ENCODE peak calls at places on chromosomes 13 and 19, in seven cellular contexts. One of them, this sample, is unnamed.

GRCh38 chr13:98188544-98189166 is 11.6 kb upstream of the RNF113B start:
- DNase-seq in GM12878: no peak
- DNase-seq in GM23248: no peak
- DNase-seq in MM.1S: no peak
- DNase-seq in mammary epithelial cell: no peak
- DNase-seq in fibroblast of lung: no peak
- DNase-seq in neural progenitor cell: no peak
- DNase-seq in this sample: no peak

GRCh38 chr13:110250258-110250891 is 56.6 kb downstream of the COL4A1 start:
- DNase-seq in GM23248: peak
- DNase-seq in MM.1S: no peak
- DNase-seq in GM12878: no peak
- DNase-seq in fibroblast of lung: peak
- DNase-seq in mammary epithelial cell: peak
- DNase-seq in neural progenitor cell: no peak
- DNase-seq in this sample: no peak

GRCh38 chr13:104314926-104315535 is 1248.8 kb upstream of the SLC10A2 start:
- DNase-seq in neural progenitor cell: no peak
- DNase-seq in fibroblast of lung: peak
- DNase-seq in GM23248: no peak
- DNase-seq in GM12878: no peak
- DNase-seq in mammary epithelial cell: peak
- DNase-seq in MM.1S: no peak
- DNase-seq in this sample: no peak

GRCh38 chr13:28494861-28495585 is at the start of gene FLT1:
- DNase-seq in neural progenitor cell: peak
- DNase-seq in mammary epithelial cell: peak
- DNase-seq in MM.1S: no peak
- DNase-seq in GM12878: no peak
- DNase-seq in GM23248: peak
- DNase-seq in fibroblast of lung: peak
- DNase-seq in this sample: no peak

GRCh38 chr13:106499905-106500304 is 35.6 kb downstream of the EFNB2 start:
- DNase-seq in fibroblast of lung: peak
- DNase-seq in neural progenitor cell: no peak
- DNase-seq in GM12878: peak
- DNase-seq in mammary epithelial cell: no peak
- DNase-seq in MM.1S: peak
- DNase-seq in GM23248: no peak
- DNase-seq in this sample: no peak

GRCh38 chr13:79775830-79776229 is 294.9 kb downstream of the NDFIP2 start:
- DNase-seq in mammary epithelial cell: peak
- DNase-seq in MM.1S: peak
- DNase-seq in neural progenitor cell: peak
- DNase-seq in fibroblast of lung: peak
- DNase-seq in GM23248: peak
- DNase-seq in GM12878: no peak
- DNase-seq in this sample: peak

GRCh38 chr13:113991191-113991669 is 17.4 kb upstream of the C13orf46 start:
- DNase-seq in fibroblast of lung: no peak
- DNase-seq in GM23248: no peak
- DNase-seq in neural progenitor cell: no peak
- DNase-seq in GM12878: no peak
- DNase-seq in mammary epithelial cell: no peak
- DNase-seq in MM.1S: no peak
- DNase-seq in this sample: no peak

GRCh38 chr19:47495478-47496372 is 11.7 kb upstream of the KPTN start:
- DNase-seq in fibroblast of lung: no peak
- DNase-seq in neural progenitor cell: no peak
- DNase-seq in mammary epithelial cell: no peak
- DNase-seq in GM23248: no peak
- DNase-seq in GM12878: no peak
- DNase-seq in MM.1S: no peak
- DNase-seq in this sample: no peak

GRCh38 chr19:9885077-9885552 is 50.0 kb downstream of the PIN1 start:
- DNase-seq in GM12878: no peak
- DNase-seq in GM23248: peak
- DNase-seq in MM.1S: no peak
- DNase-seq in mammary epithelial cell: no peak
- DNase-seq in neural progenitor cell: no peak
- DNase-seq in fibroblast of lung: peak
- DNase-seq in this sample: no peak

GRCh38 chr13:28401303-28402056 is 93.4 kb downstream of the FLT1 start:
- DNase-seq in neural progenitor cell: no peak
- DNase-seq in GM12878: peak
- DNase-seq in fibroblast of lung: peak
- DNase-seq in mammary epithelial cell: peak
- DNase-seq in GM23248: peak
- DNase-seq in MM.1S: no peak
- DNase-seq in this sample: no peak

GRCh38 chr13:42396901-42397670 is 125.1 kb downstream of the AKAP11 start:
- DNase-seq in fibroblast of lung: peak
- DNase-seq in mammary epithelial cell: peak
- DNase-seq in GM12878: no peak
- DNase-seq in neural progenitor cell: no peak
- DNase-seq in GM23248: peak
- DNase-seq in MM.1S: no peak
- DNase-seq in this sample: no peak

GRCh38 chr13:64274481-64275217 is 2859.0 kb upstream of the PCDH20 start:
- DNase-seq in GM23248: no peak
- DNase-seq in mammary epithelial cell: no peak
- DNase-seq in GM12878: no peak
- DNase-seq in fibroblast of lung: peak
- DNase-seq in neural progenitor cell: no peak
- DNase-seq in MM.1S: no peak
- DNase-seq in this sample: no peak

GRCh38 chr19:37930416-37930815 is 23.4 kb downstream of the SIPA1L3 start:
- DNase-seq in fibroblast of lung: peak
- DNase-seq in MM.1S: no peak
- DNase-seq in neural progenitor cell: no peak
- DNase-seq in GM23248: peak
- DNase-seq in mammary epithelial cell: no peak
- DNase-seq in GM12878: no peak
- DNase-seq in this sample: no peak

GRCh38 chr13:98144501-98145350 is 1.8 kb downstream of the FARP1 start:
- DNase-seq in GM12878: no peak
- DNase-seq in fibroblast of lung: peak
- DNase-seq in MM.1S: no peak
- DNase-seq in GM23248: peak
- DNase-seq in mammary epithelial cell: peak
- DNase-seq in neural progenitor cell: peak
- DNase-seq in this sample: no peak

GRCh38 chr19:29626386-29626785 is 20.3 kb downstream of the POP4 start:
- DNase-seq in neural progenitor cell: no peak
- DNase-seq in mammary epithelial cell: no peak
- DNase-seq in MM.1S: no peak
- DNase-seq in GM23248: no peak
- DNase-seq in GM12878: no peak
- DNase-seq in fibroblast of lung: no peak
- DNase-seq in this sample: no peak

GRCh38 chr13:27024062-27024461 is 147.5 kb downstream of the USP12 start:
- DNase-seq in MM.1S: no peak
- DNase-seq in fibroblast of lung: no peak
- DNase-seq in mammary epithelial cell: no peak
- DNase-seq in GM12878: no peak
- DNase-seq in neural progenitor cell: no peak
- DNase-seq in GM23248: no peak
- DNase-seq in this sample: no peak

GRCh38 chr19:47375694-47376588 is 26.8 kb downstream of the DHX34 start:
- DNase-seq in MM.1S: no peak
- DNase-seq in GM23248: no peak
- DNase-seq in fibroblast of lung: no peak
- DNase-seq in neural progenitor cell: no peak
- DNase-seq in GM12878: no peak
- DNase-seq in mammary epithelial cell: no peak
- DNase-seq in this sample: no peak

GRCh38 chr13:113663934-113664333 is 3.1 kb upstream of the GRK1 start:
- DNase-seq in MM.1S: no peak
- DNase-seq in GM12878: no peak
- DNase-seq in fibroblast of lung: no peak
- DNase-seq in neural progenitor cell: no peak
- DNase-seq in GM23248: no peak
- DNase-seq in mammary epithelial cell: no peak
- DNase-seq in this sample: no peak

GRCh38 chr19:42280761-42281174 is 11.7 kb downstream of the CIC start:
- DNase-seq in GM23248: peak
- DNase-seq in neural progenitor cell: peak
- DNase-seq in MM.1S: no peak
- DNase-seq in GM12878: no peak
- DNase-seq in mammary epithelial cell: no peak
- DNase-seq in fibroblast of lung: peak
- DNase-seq in this sample: no peak

DNA sequence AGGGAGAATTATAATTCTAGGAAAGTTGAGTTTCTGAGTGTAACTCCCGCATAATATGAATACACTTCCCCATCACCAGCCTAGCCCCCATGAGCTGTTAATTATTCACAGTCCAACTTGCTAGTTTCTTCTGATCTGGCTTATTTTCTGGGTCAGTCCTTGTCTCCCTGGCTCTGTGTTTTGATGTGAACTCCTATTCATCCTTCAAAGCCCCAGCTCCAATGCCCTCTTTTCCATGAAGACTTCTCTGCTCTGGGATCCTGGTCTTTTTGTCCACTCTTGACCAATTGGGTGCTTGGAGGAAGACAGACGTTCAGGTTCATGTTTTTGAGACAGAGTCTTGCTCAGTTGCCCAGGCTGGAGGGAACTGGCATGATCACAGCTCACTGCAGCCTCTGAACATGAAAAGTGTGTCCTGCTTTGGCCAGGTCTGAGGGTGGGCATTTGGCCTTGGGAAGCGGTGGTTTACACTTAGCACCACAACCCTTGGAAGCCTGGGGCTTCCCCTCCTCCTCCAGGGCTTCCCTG is 603 bp downstream of the LRG1 start:
- DNase-seq in GM12878: no peak
- DNase-seq in GM23248: no peak
- DNase-seq in fibroblast of lung: no peak
- DNase-seq in MM.1S: no peak
- DNase-seq in neural progenitor cell: no peak
- DNase-seq in mammary epithelial cell: no peak
- DNase-seq in this sample: no peak
- H3K9ac ChIP-seq in GM12878: no peak
- H3K9ac ChIP-seq in GM23248: no peak
- H3K9ac ChIP-seq in fibroblast of lung: no peak
- H3K9ac ChIP-seq in MM.1S: no peak
- H3K9ac ChIP-seq in neural progenitor cell: no peak
- H3K9ac ChIP-seq in mammary epithelial cell: no peak
- H3K9ac ChIP-seq in this sample: no peak

DNA sequence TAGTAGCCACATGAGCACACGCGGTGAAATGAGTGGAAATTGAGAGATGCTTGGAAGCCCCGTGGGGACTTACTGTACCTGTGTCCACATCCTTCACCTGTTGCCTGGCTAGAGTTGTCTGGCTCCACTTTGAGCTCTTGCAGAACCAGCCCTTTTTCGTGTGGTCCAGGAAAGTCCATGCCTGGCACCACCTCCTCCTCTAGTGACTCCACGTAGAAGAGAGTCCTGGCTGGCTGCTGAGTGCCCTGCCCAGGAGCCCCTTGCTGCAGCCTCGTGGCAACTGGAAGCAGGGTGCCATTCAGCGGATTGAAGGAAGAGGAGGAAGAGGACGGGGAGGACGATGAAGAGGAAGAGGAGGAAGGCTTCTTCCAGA is 515 bp upstream of the ATXN8OS start:
- DNase-seq in MM.1S: no peak
- DNase-seq in fibroblast of lung: no peak
- DNase-seq in GM23248: no peak
- DNase-seq in GM12878: no peak
- DNase-seq in mammary epithelial cell: no peak
- DNase-seq in neural progenitor cell: peak
- DNase-seq in this sample: no peak
- TF ChIP-seq EZH2 in MM.1S: no peak
- TF ChIP-seq EZH2 in fibroblast of lung: no peak
- TF ChIP-seq EZH2 in GM23248: no peak
- TF ChIP-seq EZH2 in GM12878: no peak
- TF ChIP-seq EZH2 in mammary epithelial cell: no peak
- TF ChIP-seq EZH2 in neural progenitor cell: no peak
- TF ChIP-seq EZH2 in this sample: no peak

GRCh38 chr13:76225815-76226489 is 589.8 kb downstream of the LMO7 start:
- DNase-seq in neural progenitor cell: peak
- DNase-seq in GM12878: no peak
- DNase-seq in MM.1S: no peak
- DNase-seq in fibroblast of lung: peak
- DNase-seq in GM23248: no peak
- DNase-seq in mammary epithelial cell: no peak
- DNase-seq in this sample: no peak

GRCh38 chr13:76223999-76224398 is 587.9 kb downstream of the LMO7 start:
- DNase-seq in GM23248: no peak
- DNase-seq in fibroblast of lung: no peak
- DNase-seq in MM.1S: no peak
- DNase-seq in neural progenitor cell: no peak
- DNase-seq in mammary epithelial cell: no peak
- DNase-seq in GM12878: no peak
- DNase-seq in this sample: no peak

GRCh38 chr13:76229281-76229680 is 593.2 kb downstream of the LMO7 start:
- DNase-seq in GM23248: no peak
- DNase-seq in MM.1S: no peak
- DNase-seq in mammary epithelial cell: no peak
- DNase-seq in neural progenitor cell: no peak
- DNase-seq in fibroblast of lung: no peak
- DNase-seq in GM12878: no peak
- DNase-seq in this sample: no peak

GRCh38 chr13:76223565-76223964 is 587.4 kb downstream of the LMO7 start:
- DNase-seq in GM12878: no peak
- DNase-seq in mammary epithelial cell: no peak
- DNase-seq in fibroblast of lung: no peak
- DNase-seq in MM.1S: no peak
- DNase-seq in neural progenitor cell: peak
- DNase-seq in GM23248: no peak
- DNase-seq in this sample: no peak

GRCh38 chr13:76226941-76227340 is 590.8 kb downstream of the LMO7 start:
- DNase-seq in mammary epithelial cell: no peak
- DNase-seq in MM.1S: no peak
- DNase-seq in fibroblast of lung: no peak
- DNase-seq in GM23248: no peak
- DNase-seq in GM12878: no peak
- DNase-seq in neural progenitor cell: no peak
- DNase-seq in this sample: no peak
- H3K27ac ChIP-seq in mammary epithelial cell: no peak
- H3K27ac ChIP-seq in MM.1S: no peak
- H3K27ac ChIP-seq in fibroblast of lung: no peak
- H3K27ac ChIP-seq in GM23248: no peak
- H3K27ac ChIP-seq in GM12878: no peak
- H3K27ac ChIP-seq in neural progenitor cell: no peak
- H3K27ac ChIP-seq in this sample: no peak

DNA sequence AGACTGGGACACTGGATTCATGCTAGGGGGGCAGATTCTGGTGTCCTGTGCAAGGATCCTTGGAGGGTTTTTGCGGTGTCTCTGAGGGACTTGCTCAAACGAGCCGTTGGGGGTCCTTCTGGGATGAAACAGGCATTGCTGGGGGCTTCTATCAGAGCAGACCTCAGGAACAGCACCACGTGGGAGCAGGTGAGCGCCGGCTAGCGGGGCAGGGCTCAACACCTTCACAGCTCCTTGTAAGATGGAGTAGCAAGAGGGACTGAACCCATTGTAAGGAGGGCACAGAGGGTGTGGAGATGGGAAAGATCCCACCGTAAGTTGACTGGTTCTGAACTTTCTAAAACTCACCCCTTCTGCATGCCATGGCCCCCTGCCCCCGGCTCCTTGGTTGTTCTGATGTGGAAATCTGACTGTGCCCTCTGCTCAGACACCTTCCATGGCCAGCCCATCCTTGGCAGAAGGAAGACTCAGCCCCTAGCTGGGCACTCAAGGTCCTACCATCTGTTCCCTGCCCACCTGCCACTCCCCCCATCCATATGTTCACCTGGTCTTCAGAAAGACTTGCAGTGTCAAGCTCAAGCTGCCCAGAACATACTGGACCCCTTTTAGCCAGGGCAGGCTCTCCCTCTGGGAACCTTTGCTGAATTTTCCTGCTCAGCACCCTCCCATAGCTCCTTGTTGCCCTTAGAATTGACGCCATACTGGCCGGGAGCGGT is 1.2 kb downstream of the SLC27A1 start:
- DNase-seq in MM.1S: no peak
- DNase-seq in GM12878: no peak
- DNase-seq in mammary epithelial cell: no peak
- DNase-seq in neural progenitor cell: no peak
- DNase-seq in fibroblast of lung: no peak
- DNase-seq in GM23248: no peak
- DNase-seq in this sample: no peak
- H3K9ac ChIP-seq in MM.1S: no peak
- H3K9ac ChIP-seq in GM12878: no peak
- H3K9ac ChIP-seq in mammary epithelial cell: peak
- H3K9ac ChIP-seq in neural progenitor cell: no peak
- H3K9ac ChIP-seq in fibroblast of lung: peak
- H3K9ac ChIP-seq in GM23248: peak
- H3K9ac ChIP-seq in this sample: peak